ENCODE peak calls at places on chromosome 15, in nine cellular contexts. S is CD8-positive, alpha-beta memory T cell; D is T-helper 1 cell; Q is AG04450; J is tibial artery; U is cardiac fibroblast; A is lung microvascular endothelial cell; P is left ventricle myocardium superior; T is trophoblast cell. H is an unnamed sample.

GRCh38 chr15:72751751-72752455 is 31.7 kb downstream of the ADPGK start:
- DNase-seq in Q (no peak), P (no peak), D (no peak), T (peak), U (peak), S (no peak), J (no peak), A (peak), H (no peak)

GRCh38 chr15:80183886-80184285 is 31.1 kb downstream of the FAH start:
- DNase-seq in U (no peak), T (no peak), P (no peak), Q (no peak), D (no peak), S (no peak), A (peak), J (no peak), H (no peak)

GRCh38 chr15:86231864-86232801 is 152.5 kb downstream of the AGBL1 start:
- DNase-seq in J (no peak), U (peak), A (no peak), P (peak), Q (no peak), D (peak), S (peak), T (peak), H (peak)

GRCh38 chr15:58039260-58040035 is 26.1 kb downstream of the ALDH1A2 start:
- DNase-seq in A (no peak), Q (no peak), P (no peak), S (no peak), U (no peak), D (no peak), T (no peak), J (no peak), H (no peak)

GRCh38 chr15:39411102-39411989 is 169.5 kb upstream of the THBS1 start:
- DNase-seq in J (no peak), Q (no peak), U (no peak), P (no peak), D (peak), T (no peak), S (no peak), A (no peak), H (no peak)

GRCh38 chr15:66570842-66571241 is 5.0 kb upstream of the LCTL start:
- DNase-seq in P (no peak), D (no peak), U (no peak), J (no peak), A (no peak), Q (no peak), T (no peak), S (no peak), H (no peak)

GRCh38 chr15:60017538-60018199 is 13.6 kb downstream of the FOXB1 start:
- DNase-seq in D (peak), P (no peak), Q (no peak), U (peak), S (no peak), J (no peak), T (peak), A (no peak), H (no peak)

GRCh38 chr15:66484539-66485112 is 12.9 kb downstream of the SNAPC5 start:
- DNase-seq in U (no peak), J (no peak), T (no peak), A (no peak), S (no peak), Q (no peak), D (no peak), P (no peak), H (no peak)

GRCh38 chr15:39426552-39427532 is 154.0 kb upstream of the THBS1 start:
- DNase-seq in T (peak), A (peak), S (peak), Q (no peak), D (peak), P (peak), U (peak), J (peak), H (peak)

GRCh38 chr15:88904257-88904807 is 8.8 kb downstream of the MFGE8 start:
- DNase-seq in Q (no peak), U (no peak), S (no peak), P (no peak), A (no peak), T (no peak), J (no peak), D (no peak), H (no peak)

GRCh38 chr15:73467758-73468157 is 24.8 kb downstream of the REC114 start:
- DNase-seq in P (no peak), S (no peak), Q (no peak), A (no peak), T (no peak), J (no peak), U (no peak), D (no peak), H (no peak)

GRCh38 chr15:100941536-100941935 is 22.4 kb downstream of the LRRK1 start:
- DNase-seq in S (no peak), J (no peak), D (no peak), Q (no peak), U (no peak), P (no peak), A (no peak), T (no peak), H (no peak)

GRCh38 chr15:25556136-25556535 is 117.3 kb upstream of the UBE3A start:
- DNase-seq in U (no peak), Q (no peak), D (no peak), S (no peak), P (no peak), J (no peak), T (no peak), A (no peak), H (no peak)

GRCh38 chr15:37764733-37765191 is 169.7 kb upstream of the TMCO5A start:
- DNase-seq in Q (peak), T (peak), D (peak), U (peak), P (no peak), S (no peak), A (peak), J (no peak), H (no peak)

GRCh38 chr15:33547876-33548275 is 237.1 kb downstream of the RYR3 start:
- DNase-seq in P (no peak), Q (peak), U (peak), A (peak), J (no peak), T (peak), S (no peak), D (no peak), H (no peak)

GRCh38 chr15:47383102-47383501 is 334.2 kb upstream of the SEMA6D start:
- DNase-seq in S (no peak), T (no peak), P (no peak), Q (no peak), J (no peak), A (no peak), D (no peak), U (no peak), H (no peak)

GRCh38 chr15:41620536-41621199 is 39.5 kb upstream of the MGA start:
- DNase-seq in D (no peak), U (no peak), T (no peak), J (no peak), P (no peak), A (no peak), S (no peak), Q (no peak), H (no peak)

GRCh38 chr15:58506787-58507671 is 75.2 kb downstream of the LIPC start:
- DNase-seq in J (no peak), Q (no peak), T (no peak), U (no peak), P (no peak), A (no peak), D (no peak), S (no peak), H (no peak)

GRCh38 chr15:77634266-77634962 is 1.7 kb upstream of the LINGO1 start:
- DNase-seq in T (peak), A (peak), S (peak), U (peak), D (peak), J (no peak), Q (no peak), P (peak), H (peak)

GRCh38 chr15:48636511-48636910 is 9.0 kb downstream of the FBN1 start:
- DNase-seq in S (no peak), A (no peak), P (no peak), D (no peak), U (no peak), Q (no peak), J (no peak), T (peak), H (no peak)

GRCh38 chr15:97759363-97759762 is 201.1 kb upstream of the ARRDC4 start:
- DNase-seq in S (no peak), T (no peak), A (peak), J (no peak), D (no peak), P (no peak), U (peak), Q (no peak), H (no peak)

GRCh38 chr15:72825831-72826230 is 42.3 kb upstream of the ADPGK start:
- DNase-seq in P (no peak), A (no peak), D (no peak), T (no peak), Q (no peak), J (no peak), U (no peak), S (no peak), H (no peak)

GRCh38 chr15:31004220-31004733 is 12.8 kb upstream of the MTMR10 start:
- DNase-seq in U (no peak), Q (no peak), D (no peak), P (peak), S (no peak), T (no peak), J (no peak), A (peak), H (no peak)

GRCh38 chr15:71385026-71385425 is 269.8 kb downstream of the THSD4 start:
- DNase-seq in U (peak), Q (no peak), S (no peak), T (no peak), J (no peak), D (no peak), P (no peak), A (peak), H (no peak)

GRCh38 chr15:42549052-42549491 is 434 bp downstream of the HAUS2 start:
- DNase-seq in D (no peak), T (peak), J (no peak), U (peak), A (peak), Q (no peak), P (no peak), S (no peak), H (no peak)

GRCh38 chr15:68515371-68516095 is 63.3 kb upstream of the CORO2B start:
- DNase-seq in S (no peak), T (no peak), J (no peak), U (no peak), P (no peak), A (no peak), Q (no peak), D (no peak), H (no peak)

GRCh38 chr15:78034495-78035191 is 42.9 kb downstream of the TBC1D2B start:
- DNase-seq in Q (no peak), T (no peak), D (peak), J (no peak), P (peak), U (no peak), S (peak), A (peak), H (peak)

GRCh38 chr15:65940618-65940909 is 71.3 kb downstream of the RAB11A start:
- DNase-seq in S (no peak), Q (no peak), D (no peak), T (peak), J (no peak), U (no peak), A (peak), P (no peak), H (no peak)

GRCh38 chr15:61318802-61319201 is 89.7 kb upstream of the RORA start:
- DNase-seq in J (no peak), U (no peak), P (no peak), Q (no peak), T (no peak), S (no peak), D (no peak), A (no peak), H (no peak)

H was measured in activated T-helper 9 cell treated with anti-CD3 and anti-CD28 coated beads, Interleukin-2, amount 50 U/mL, for 16 hours.